ENCODE peak calls at places on chromosome 10, in seven cellular contexts. W is sigmoid colon, P is upper lobe of right lung, Q is Peyer's patch, H is fibroblast of mammary gland, F is astrocyte of the spinal cord, B is nephron progenitor cell. K is an unnamed sample.

GRCh38 chr10:132290631-132291030 is 17.1 kb downstream of the STK32C start:
- DNase-seq in W (peak), P (no peak), Q (no peak), H (no peak), F (no peak), B (no peak), K (no peak)

GRCh38 chr10:124378817-124379510 is 39.8 kb downstream of the OAT start:
- DNase-seq in W (peak), P (peak), Q (no peak), H (no peak), F (no peak), B (no peak), K (no peak)

GRCh38 chr10:119025336-119025735 is 4.2 kb upstream of the NANOS1 start:
- DNase-seq in W (peak), P (peak), Q (no peak), H (peak), F (peak), B (no peak), K (no peak)

GRCh38 chr10:70602665-70603438 is at the start of gene PRF1:
- DNase-seq in W (no peak), P (peak), Q (peak), H (no peak), F (no peak), B (no peak), K (no peak)

GRCh38 chr10:122020202-122020601 is 31.2 kb downstream of the TACC2 start:
- DNase-seq in W (no peak), P (no peak), Q (no peak), H (no peak), F (no peak), B (no peak), K (no peak)

GRCh38 chr10:58531084-58531695 is 18.5 kb downstream of the BICC1 start:
- DNase-seq in W (peak), P (no peak), Q (no peak), H (peak), F (peak), B (peak), K (peak)

GRCh38 chr10:122669842-122670241 is 29.8 kb downstream of the C10orf120 start:
- DNase-seq in W (no peak), P (no peak), Q (no peak), H (no peak), F (no peak), B (no peak), K (no peak)

GRCh38 chr10:13722747-13723657 is 136.2 kb downstream of the PRPF18 start:
- DNase-seq in W (no peak), P (no peak), Q (no peak), H (peak), F (no peak), B (no peak), K (no peak)

GRCh38 chr10:30433286-30433778 is 652 bp upstream of the MAP3K8 start:
- DNase-seq in W (peak), P (peak), Q (peak), H (peak), F (peak), B (peak), K (peak)

GRCh38 chr10:114379631-114380041 is 24.7 kb downstream of the AFAP1L2 start:
- DNase-seq in W (peak), P (no peak), Q (no peak), H (peak), F (peak), B (no peak), K (no peak)

GRCh38 chr10:118547282-118547681 is 48.2 kb downstream of the PRLHR start:
- DNase-seq in W (no peak), P (no peak), Q (no peak), H (no peak), F (no peak), B (no peak), K (no peak)

GRCh38 chr10:88150338-88150737 is 286.9 kb downstream of the PTEN start:
- DNase-seq in W (no peak), P (no peak), Q (no peak), H (peak), F (peak), B (no peak), K (no peak)

GRCh38 chr10:60828489-60828852 is 50.2 kb downstream of the CDK1 start:
- DNase-seq in W (no peak), P (no peak), Q (no peak), H (no peak), F (no peak), B (no peak), K (no peak)

GRCh38 chr10:92238586-92239098 is 52.2 kb downstream of the CPEB3 start:
- DNase-seq in W (peak), P (peak), Q (no peak), H (peak), F (peak), B (no peak), K (no peak)

GRCh38 chr10:13206546-13207443 is 27.4 kb downstream of the UCMA start:
- DNase-seq in W (no peak), P (no peak), Q (no peak), H (peak), F (peak), B (peak), K (no peak)

GRCh38 chr10:44968101-44968886 is 8.7 kb downstream of the RASSF4 start:
- DNase-seq in W (peak), P (no peak), Q (peak), H (peak), F (no peak), B (no peak), K (no peak)

GRCh38 chr10:1372212-1372611 is 316.0 kb downstream of the WDR37 start:
- DNase-seq in W (no peak), P (no peak), Q (no peak), H (no peak), F (no peak), B (no peak), K (no peak)

GRCh38 chr10:4051408-4052151 is 266.6 kb upstream of the KLF6 start:
- DNase-seq in W (no peak), P (no peak), Q (no peak), H (no peak), F (no peak), B (no peak), K (no peak)

GRCh38 chr10:91924212-91925021 is 847 bp downstream of the BTAF1 start:
- DNase-seq in W (no peak), P (no peak), Q (no peak), H (peak), F (peak), B (no peak), K (no peak)

GRCh38 chr10:3811331-3811870 is 26.4 kb upstream of the KLF6 start:
- DNase-seq in W (no peak), P (no peak), Q (peak), H (peak), F (peak), B (no peak), K (no peak)

GRCh38 chr10:132322621-132323048 is 9.4 kb upstream of the LRRC27 start:
- DNase-seq in W (peak), P (no peak), Q (no peak), H (peak), F (no peak), B (no peak), K (no peak)

GRCh38 chr10:67261300-67261797 is 335.5 kb downstream of the LRRTM3 start:
- DNase-seq in W (no peak), P (no peak), Q (no peak), H (no peak), F (no peak), B (no peak), K (no peak)

GRCh38 chr10:97687785-97688781 is 1.0 kb upstream of the AVPI1 start:
- DNase-seq in W (peak), P (no peak), Q (no peak), H (peak), F (peak), B (no peak), K (no peak)

GRCh38 chr10:89129850-89130396 is 77.2 kb downstream of the CH25H start:
- DNase-seq in W (peak), P (no peak), Q (no peak), H (peak), F (peak), B (no peak), K (no peak)

GRCh38 chr10:16944961-16945360 is 127.7 kb upstream of the RSU1 start:
- DNase-seq in W (no peak), P (no peak), Q (no peak), H (no peak), F (no peak), B (no peak), K (no peak)

GRCh38 chr10:7082967-7083366 is 327.9 kb downstream of the SFMBT2 start:
- DNase-seq in W (no peak), P (no peak), Q (no peak), H (no peak), F (no peak), B (no peak), K (no peak)

GRCh38 chr10:95214793-95215192 is 20.8 kb downstream of the ACSM6 start:
- DNase-seq in W (no peak), P (no peak), Q (no peak), H (peak), F (peak), B (no peak), K (no peak)

GRCh38 chr10:12113627-12114026 is 15.8 kb upstream of the SEC61A2 start:
- DNase-seq in W (no peak), P (no peak), Q (no peak), H (no peak), F (no peak), B (no peak), K (no peak)

GRCh38 chr10:102067091-102067916 is 2.2 kb downstream of the HPS6 start:
- DNase-seq in W (no peak), P (no peak), Q (no peak), H (no peak), F (no peak), B (no peak), K (no peak)
- TF ChIP-seq CTCF in W (no peak), P (no peak), Q (no peak), H (no peak), F (no peak), B (no peak), K (no peak)

DNA sequence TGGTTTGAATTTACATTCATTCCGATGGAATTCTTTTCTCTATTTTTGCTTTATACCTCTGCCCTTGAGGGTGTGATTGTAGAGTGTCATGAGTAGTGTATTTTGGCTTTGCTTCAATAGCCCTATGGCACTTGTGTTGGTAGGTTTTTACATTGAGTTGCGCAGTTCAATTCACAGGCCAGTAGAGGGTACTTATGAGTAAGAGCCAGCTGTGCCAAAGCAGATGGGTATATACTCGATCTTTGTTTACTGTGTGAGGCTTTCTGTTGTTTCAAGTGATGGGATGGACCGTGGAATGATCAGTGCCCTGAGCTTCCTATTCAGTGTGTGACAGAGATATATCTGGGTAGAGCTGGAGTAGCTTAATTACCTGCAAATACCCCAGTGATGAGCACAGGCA is 4.3 kb upstream of the AKR1C3 start:
- DNase-seq in W (no peak), P (no peak), Q (no peak), H (peak), F (peak), B (no peak), K (no peak)
- TF ChIP-seq CTCF in W (no peak), P (peak), Q (no peak), H (peak), F (peak), B (no peak), K (peak)

DNA sequence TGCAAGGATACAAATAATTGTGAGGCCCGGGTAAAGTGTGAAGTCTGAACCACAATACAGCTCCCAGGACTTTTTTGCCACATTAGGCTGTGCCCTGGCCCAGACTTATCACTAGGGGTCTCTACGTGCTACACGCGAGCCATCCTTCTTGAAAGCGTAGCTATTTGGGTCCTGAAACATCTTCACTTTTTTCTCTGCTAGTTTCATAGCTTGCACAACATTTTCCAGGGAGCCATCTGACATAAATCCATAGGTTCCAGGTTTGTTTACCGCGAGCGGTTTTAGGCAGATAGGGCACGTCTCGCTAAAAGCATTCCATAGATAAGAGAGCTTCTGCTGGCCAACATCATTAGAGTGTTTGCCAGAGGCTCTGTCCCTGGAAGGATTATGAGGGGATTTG is 226.5 kb downstream of the RPS24 start:
- DNase-seq in W (no peak), P (no peak), Q (no peak), H (no peak), F (no peak), B (no peak), K (no peak)
- TF ChIP-seq CTCF in W (no peak), P (no peak), Q (no peak), H (no peak), F (no peak), B (peak), K (peak)

GRCh38 chr10:10197423-10197822 is 820.2 kb upstream of the CELF2 start:
- DNase-seq in W (no peak), P (no peak), Q (no peak), H (no peak), F (no peak), B (no peak), K (no peak)
- TF ChIP-seq CTCF in W (no peak), P (no peak), Q (no peak), H (no peak), F (no peak), B (no peak), K (no peak)

GRCh38 chr10:37857287-37858211 is at the start of gene ZNF248:
- DNase-seq in W (peak), P (peak), Q (peak), H (peak), F (peak), B (peak), K (peak)
- TF ChIP-seq CTCF in W (no peak), P (peak), Q (no peak), H (no peak), F (no peak), B (no peak), K (peak)

DNA sequence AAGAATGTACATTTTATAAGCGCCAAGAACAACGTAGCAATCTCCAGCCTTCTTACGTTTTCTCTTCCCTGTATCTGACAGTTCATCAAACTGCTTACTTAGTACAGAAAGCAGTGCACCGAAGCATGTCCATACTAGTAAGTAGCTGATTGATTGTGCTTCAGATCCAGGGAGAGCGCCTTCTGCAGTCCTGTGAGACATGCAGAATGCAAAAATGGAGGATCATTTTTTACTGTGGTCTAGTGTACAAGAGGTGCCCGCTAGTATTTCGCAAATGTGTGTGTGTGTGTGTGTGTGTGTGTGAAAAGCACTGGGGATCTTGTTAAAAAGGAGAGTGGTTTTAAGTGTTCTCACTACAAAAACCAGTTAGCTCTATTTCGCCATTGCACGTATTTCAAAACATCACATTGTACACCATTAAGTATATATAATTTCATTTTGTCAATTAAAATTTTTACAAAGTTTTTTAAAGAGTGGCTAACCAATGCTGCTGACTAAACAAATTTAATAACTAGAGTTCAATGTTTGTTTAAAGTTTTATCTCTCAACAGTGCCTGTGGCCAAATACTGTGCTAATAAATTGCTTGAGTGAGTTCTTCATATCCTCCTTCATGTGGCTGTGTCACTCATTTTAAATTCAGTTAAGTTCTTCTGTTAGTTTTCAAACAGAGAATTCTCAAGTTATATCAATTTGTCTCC is 99.6 kb downstream of the ZMYND11 start:
- DNase-seq in W (no peak), P (no peak), Q (no peak), H (no peak), F (no peak), B (no peak), K (no peak)
- TF ChIP-seq CTCF in W (no peak), P (no peak), Q (no peak), H (no peak), F (no peak), B (no peak), K (no peak)

GRCh38 chr10:68576118-68576517 is 16.0 kb downstream of the TET1 start:
- DNase-seq in W (no peak), P (no peak), Q (no peak), H (no peak), F (no peak), B (peak), K (no peak)
- TF ChIP-seq CTCF in W (no peak), P (no peak), Q (no peak), H (no peak), F (no peak), B (no peak), K (peak)